ENCODE peak calls at places on chromosome 18, in seven cellular contexts. One of them, this sample, is unnamed.
A peak's percentile ranks its signal among the peaks of the same experiment; 100 is the strongest.

GRCh38 chr18:48402953-48403352 is 6.2 kb downstream of the ZBTB7C start:
- DNase-seq in fibroblast of lung: peak; percentile 50
- DNase-seq in lower leg skin: no peak
- DNase-seq in RWPE1: no peak
- DNase-seq in OCI-M1: no peak
- DNase-seq in A172: no peak
- DNase-seq in anterior cingulate cortex: no peak
- DNase-seq in this sample: no peak

GRCh38 chr18:27861539-27861938 is 315.4 kb downstream of the CDH2 start:
- DNase-seq in fibroblast of lung: no peak
- DNase-seq in lower leg skin: no peak
- DNase-seq in RWPE1: no peak
- DNase-seq in OCI-M1: no peak
- DNase-seq in A172: no peak
- DNase-seq in anterior cingulate cortex: no peak
- DNase-seq in this sample: no peak

GRCh38 chr18:52605345-52605744 is 265.3 kb downstream of the DCC start:
- DNase-seq in fibroblast of lung: no peak
- DNase-seq in lower leg skin: no peak
- DNase-seq in RWPE1: no peak
- DNase-seq in OCI-M1: no peak
- DNase-seq in A172: no peak
- DNase-seq in anterior cingulate cortex: no peak
- DNase-seq in this sample: no peak

GRCh38 chr18:44848931-44849330 is 168.2 kb downstream of the SETBP1 start:
- DNase-seq in fibroblast of lung: no peak
- DNase-seq in lower leg skin: no peak
- DNase-seq in RWPE1: no peak
- DNase-seq in OCI-M1: no peak
- DNase-seq in A172: no peak
- DNase-seq in anterior cingulate cortex: no peak
- DNase-seq in this sample: no peak

GRCh38 chr18:30689216-30689615 is 353.3 kb downstream of the DSC3 start:
- DNase-seq in fibroblast of lung: no peak
- DNase-seq in lower leg skin: no peak
- DNase-seq in RWPE1: no peak
- DNase-seq in OCI-M1: no peak
- DNase-seq in A172: no peak
- DNase-seq in anterior cingulate cortex: no peak
- DNase-seq in this sample: no peak

GRCh38 chr18:36300211-36300610 is 2.7 kb downstream of the FHOD3 start:
- DNase-seq in fibroblast of lung: no peak
- DNase-seq in lower leg skin: no peak
- DNase-seq in RWPE1: no peak
- DNase-seq in OCI-M1: no peak
- DNase-seq in A172: no peak
- DNase-seq in anterior cingulate cortex: no peak
- DNase-seq in this sample: no peak

GRCh38 chr18:44716697-44717163 is 36.0 kb downstream of the SETBP1 start:
- DNase-seq in fibroblast of lung: no peak
- DNase-seq in lower leg skin: no peak
- DNase-seq in RWPE1: no peak
- DNase-seq in OCI-M1: no peak
- DNase-seq in A172: no peak
- DNase-seq in anterior cingulate cortex: no peak
- DNase-seq in this sample: no peak

GRCh38 chr18:33805592-33805991 is 227.6 kb downstream of the ASXL3 start:
- DNase-seq in fibroblast of lung: no peak
- DNase-seq in lower leg skin: no peak
- DNase-seq in RWPE1: no peak
- DNase-seq in OCI-M1: no peak
- DNase-seq in A172: no peak
- DNase-seq in anterior cingulate cortex: no peak
- DNase-seq in this sample: no peak

GRCh38 chr18:48122376-48122775 is 191.9 kb upstream of the SMAD2 start:
- DNase-seq in fibroblast of lung: no peak
- DNase-seq in lower leg skin: no peak
- DNase-seq in RWPE1: no peak
- DNase-seq in OCI-M1: no peak
- DNase-seq in A172: no peak
- DNase-seq in anterior cingulate cortex: no peak
- DNase-seq in this sample: no peak

GRCh38 chr18:48600746-48601090 is 61.9 kb downstream of the CTIF start:
- DNase-seq in fibroblast of lung: peak; percentile 48
- DNase-seq in lower leg skin: no peak
- DNase-seq in RWPE1: no peak
- DNase-seq in OCI-M1: no peak
- DNase-seq in A172: peak; percentile 36
- DNase-seq in anterior cingulate cortex: no peak
- DNase-seq in this sample: no peak

GRCh38 chr18:39969813-39970494 is 1985.1 kb upstream of the PIK3C3 start:
- DNase-seq in fibroblast of lung: peak; percentile 5
- DNase-seq in lower leg skin: no peak
- DNase-seq in RWPE1: no peak
- DNase-seq in OCI-M1: no peak
- DNase-seq in A172: no peak
- DNase-seq in anterior cingulate cortex: no peak
- DNase-seq in this sample: no peak

GRCh38 chr18:74353169-74353775 is 37.6 kb downstream of the C18orf63 start:
- DNase-seq in fibroblast of lung: peak; percentile 61
- DNase-seq in lower leg skin: peak; percentile 52
- DNase-seq in RWPE1: peak; percentile 36
- DNase-seq in OCI-M1: peak; percentile 69
- DNase-seq in A172: peak; percentile 46
- DNase-seq in anterior cingulate cortex: peak; percentile 67
- DNase-seq in this sample: peak; percentile 33

GRCh38 chr18:3262234-3263171 is 570 bp downstream of the MYL12B start:
- DNase-seq in fibroblast of lung: peak; percentile 50
- DNase-seq in lower leg skin: no peak
- DNase-seq in RWPE1: no peak
- DNase-seq in OCI-M1: peak; percentile 74
- DNase-seq in A172: no peak
- DNase-seq in anterior cingulate cortex: no peak
- DNase-seq in this sample: no peak

GRCh38 chr18:21450913-21451312 is 149.6 kb downstream of the ESCO1 start:
- DNase-seq in fibroblast of lung: peak; percentile 82
- DNase-seq in lower leg skin: no peak
- DNase-seq in RWPE1: no peak
- DNase-seq in OCI-M1: no peak
- DNase-seq in A172: peak; percentile 86
- DNase-seq in anterior cingulate cortex: no peak
- DNase-seq in this sample: no peak

GRCh38 chr18:75016025-75016717 is 192.8 kb downstream of the PTGR3 start:
- DNase-seq in fibroblast of lung: no peak
- DNase-seq in lower leg skin: no peak
- DNase-seq in RWPE1: no peak
- DNase-seq in OCI-M1: no peak
- DNase-seq in A172: no peak
- DNase-seq in anterior cingulate cortex: no peak
- DNase-seq in this sample: no peak

GRCh38 chr18:12825230-12825629 is 58.8 kb downstream of the PTPN2 start:
- DNase-seq in fibroblast of lung: no peak
- DNase-seq in lower leg skin: no peak
- DNase-seq in RWPE1: no peak
- DNase-seq in OCI-M1: no peak
- DNase-seq in A172: no peak
- DNase-seq in anterior cingulate cortex: no peak
- DNase-seq in this sample: no peak

GRCh38 chr18:63236990-63237389 is 82.6 kb downstream of the BCL2 start:
- DNase-seq in fibroblast of lung: no peak
- DNase-seq in lower leg skin: peak; percentile 64
- DNase-seq in RWPE1: no peak
- DNase-seq in OCI-M1: no peak
- DNase-seq in A172: no peak
- DNase-seq in anterior cingulate cortex: no peak
- DNase-seq in this sample: peak; percentile 61

GRCh38 chr18:64119916-64120315 is 29.0 kb downstream of the LINC00305 start:
- DNase-seq in fibroblast of lung: no peak
- DNase-seq in lower leg skin: no peak
- DNase-seq in RWPE1: no peak
- DNase-seq in OCI-M1: peak; percentile 33
- DNase-seq in A172: no peak
- DNase-seq in anterior cingulate cortex: no peak
- DNase-seq in this sample: no peak

GRCh38 chr18:62852851-62853250 is 137.5 kb downstream of the PHLPP1 start:
- DNase-seq in fibroblast of lung: peak; percentile 52
- DNase-seq in lower leg skin: no peak
- DNase-seq in RWPE1: no peak
- DNase-seq in OCI-M1: no peak
- DNase-seq in A172: peak; percentile 18
- DNase-seq in anterior cingulate cortex: no peak
- DNase-seq in this sample: no peak

GRCh38 chr18:1846640-1847039 is 724.7 kb downstream of the METTL4 start:
- DNase-seq in fibroblast of lung: peak; percentile 73
- DNase-seq in lower leg skin: no peak
- DNase-seq in RWPE1: peak; percentile 12
- DNase-seq in OCI-M1: peak; percentile 87
- DNase-seq in A172: peak; percentile 20
- DNase-seq in anterior cingulate cortex: no peak
- DNase-seq in this sample: peak; percentile 10

GRCh38 chr18:72419914-72420313 is 124.2 kb downstream of the CBLN2 start:
- DNase-seq in fibroblast of lung: peak; percentile 63
- DNase-seq in lower leg skin: no peak
- DNase-seq in RWPE1: no peak
- DNase-seq in OCI-M1: no peak
- DNase-seq in A172: peak; percentile 68
- DNase-seq in anterior cingulate cortex: no peak
- DNase-seq in this sample: no peak

GRCh38 chr18:3857544-3857943 is 407.6 kb downstream of the TGIF1 start:
- DNase-seq in fibroblast of lung: peak; percentile 16
- DNase-seq in lower leg skin: no peak
- DNase-seq in RWPE1: no peak
- DNase-seq in OCI-M1: no peak
- DNase-seq in A172: peak; percentile 19
- DNase-seq in anterior cingulate cortex: no peak
- DNase-seq in this sample: no peak

GRCh38 chr18:33355263-33355662 is 85.3 kb downstream of the CCDC178 start:
- DNase-seq in fibroblast of lung: no peak
- DNase-seq in lower leg skin: no peak
- DNase-seq in RWPE1: no peak
- DNase-seq in OCI-M1: no peak
- DNase-seq in A172: no peak
- DNase-seq in anterior cingulate cortex: no peak
- DNase-seq in this sample: no peak

This sample was measured in GF-D8.